ENCODE peak calls at places on chromosomes 13 and 19, in ten cellular contexts. L is GM04503; S is stimulated activated CD4-positive, alpha-beta T cell treated with anti-CD3 and anti-CD28 coated beads, Interleukin-15, amount 100 ng/mL, for 1 hour; C is nucleus accumbens; M is activated T-cell treated with anti-CD3 and anti-CD28 coated beads for 48 hours; F is NCI-H146; W is naive thymus-derived CD4-positive, alpha-beta T cell; B is MCF 10A; A is T1000; Y is NCI-H1092. G is an unnamed sample.

GRCh38 chr13:28181413-28181812 is 43.1 kb downstream of the PAN3 start:
- DNase-seq in S (no peak), A (no peak), L (peak), C (no peak), F (no peak), B (peak), Y (no peak), W (no peak), M (no peak), G (no peak)

GRCh38 chr13:110646442-110647364 is 31.4 kb downstream of the NAXD start:
- DNase-seq in Y (no peak), S (no peak), F (no peak), A (no peak), M (no peak), L (no peak), W (no peak), B (no peak), C (no peak), G (no peak)

GRCh38 chr19:33373701-33374405 is at the start of gene CEBPG:
- DNase-seq in B (peak), F (peak), M (peak), L (no peak), A (peak), C (peak), S (peak), W (no peak), Y (peak), G (no peak)

GRCh38 chr19:11375143-11375948 is 880 bp downstream of the SWSAP1 start:
- DNase-seq in Y (peak), M (peak), B (no peak), L (no peak), W (peak), C (no peak), S (peak), A (no peak), F (peak), G (peak)

GRCh38 chr19:741506-742131 is 9.3 kb upstream of the MISP start:
- DNase-seq in F (no peak), S (no peak), A (no peak), M (no peak), Y (no peak), L (no peak), C (no peak), W (no peak), B (peak), G (peak)

GRCh38 chr19:39996218-39996810 is 546 bp upstream of the ZNF546 start:
- DNase-seq in S (peak), M (peak), L (peak), A (no peak), B (no peak), C (peak), Y (no peak), W (no peak), F (peak), G (no peak)

GRCh38 chr19:7934766-7935165 is 8.7 kb downstream of the TIMM44 start:
- DNase-seq in B (no peak), Y (no peak), S (no peak), C (no peak), L (no peak), A (no peak), M (no peak), W (no peak), F (no peak), G (no peak)

GRCh38 chr19:17450264-17451075 is 2.0 kb upstream of the TMEM221 start:
- DNase-seq in F (no peak), W (no peak), Y (no peak), M (no peak), B (peak), S (no peak), A (no peak), L (no peak), C (no peak), G (peak)

GRCh38 chr13:67219113-67219512 is 11.0 kb downstream of the PCDH9 start:
- DNase-seq in L (no peak), F (no peak), M (no peak), C (no peak), S (no peak), B (no peak), W (no peak), A (no peak), Y (no peak), G (no peak)

G was measured in GF-D8.